ENCODE peak calls at places on chromosome 16, in nine cellular contexts. B is IMR-90, W is PC-3, K is hepatocyte, Q is Karpas-422, X is A549, V is fibroblast of lung, E is SK-N-SH, D is MM.1S. I is an unnamed sample.

GRCh38 chr16:16865374-16865773 is 486.4 kb downstream of the NPIPA7 start:
- DNase-seq in W (no peak), B (no peak), K (no peak), X (no peak), D (no peak), E (no peak), V (no peak), Q (no peak), I (no peak)

GRCh38 chr16:1491327-1491726 is 1.8 kb upstream of the TELO2 start:
- DNase-seq in D (no peak), V (no peak), Q (no peak), E (no peak), K (no peak), X (no peak), W (no peak), B (no peak), I (peak; percentile 19)

GRCh38 chr16:75263291-75263962 is 12.0 kb upstream of the BCAR1 start:
- DNase-seq in B (no peak), D (no peak), V (no peak), K (peak; percentile 8), E (peak; percentile 12), W (no peak), X (no peak), Q (no peak), I (no peak)

GRCh38 chr16:27245276-27246231 is 23.0 kb downstream of the NSMCE1 start:
- DNase-seq in E (no peak), V (peak; percentile 97), Q (no peak), K (no peak), D (no peak), X (peak; percentile 90), B (peak; percentile 99), W (peak; percentile 83), I (no peak)

GRCh38 chr16:48123104-48123788 is 32.5 kb downstream of the ABCC12 start:
- DNase-seq in V (peak; percentile 99), B (peak; percentile 100), X (peak; percentile 96), K (peak; percentile 63), Q (no peak), D (no peak), W (peak; percentile 98), E (no peak), I (peak; percentile 99)

GRCh38 chr16:85614338-85615013 is 1.4 kb downstream of the GSE1 start:
- DNase-seq in K (no peak), X (no peak), Q (no peak), W (no peak), E (no peak), B (no peak), V (no peak), D (no peak), I (no peak)

GRCh38 chr16:68387301-68387700 is 61.0 kb downstream of the SMPD3 start:
- DNase-seq in E (no peak), K (peak; percentile 55), D (no peak), V (no peak), W (no peak), Q (no peak), B (no peak), X (no peak), I (no peak)

GRCh38 chr16:54931041-54931756 is 534 bp downstream of the IRX5 start:
- DNase-seq in D (peak; percentile 43), W (no peak), E (peak; percentile 75), K (peak; percentile 62), V (peak; percentile 53), Q (peak; percentile 73), X (peak; percentile 58), B (no peak), I (peak; percentile 44)

DNA sequence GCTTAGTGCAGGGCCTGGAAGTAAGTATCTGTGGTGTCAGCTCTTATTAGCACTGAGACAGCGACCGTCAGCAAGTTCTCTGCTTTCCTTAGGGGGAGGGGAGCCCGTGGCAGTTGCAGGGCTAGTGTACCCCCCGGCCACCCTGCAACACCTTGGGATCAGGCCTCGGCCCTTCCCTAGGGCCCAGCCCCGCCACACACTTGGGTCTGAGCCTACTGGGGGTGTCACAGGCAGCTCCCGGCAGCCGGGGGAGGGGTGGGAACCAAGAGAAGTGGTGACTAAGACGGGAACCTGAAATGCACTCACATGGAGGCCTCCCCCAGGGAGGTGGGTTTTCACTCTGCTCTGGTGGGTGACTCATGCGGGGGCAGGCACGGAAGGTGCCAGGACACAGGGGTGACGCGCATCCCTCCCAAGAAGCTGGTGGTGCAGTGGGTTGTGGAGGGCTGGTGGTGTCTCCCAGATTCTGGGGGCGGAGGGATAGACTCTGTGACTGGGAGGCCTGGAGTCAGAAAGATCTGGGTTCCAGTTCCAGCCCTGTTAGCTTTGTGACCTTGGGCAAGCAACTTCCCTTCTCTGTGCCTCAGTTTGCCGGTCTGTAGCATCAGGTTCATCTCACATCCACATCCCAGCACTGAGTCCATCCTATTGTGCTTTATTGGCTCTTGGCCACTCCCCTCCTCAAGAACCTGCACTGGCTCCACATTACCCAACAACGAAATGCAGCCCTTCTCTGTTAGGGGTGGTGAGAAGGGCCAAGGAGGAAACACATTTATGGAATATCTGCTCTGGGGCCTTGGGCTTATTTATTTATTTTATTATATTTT is 44.5 kb downstream of the LAT start:
- DNase-seq in X (peak; percentile 81), Q (no peak), K (peak; percentile 65), B (peak; percentile 98), V (peak; percentile 97), W (peak; percentile 86), D (no peak), E (no peak), I (peak; percentile 86)
- H3K4me2 ChIP-seq in X (peak overlapping the region; percentile 48), Q (no peak overlapping the region), K (no peak overlapping the region), B (peak overlapping the region; percentile 57), V (no peak overlapping the region), W (peak overlapping the region; percentile 75), D (no peak overlapping the region), E (peak overlapping the region; percentile 65), I (no peak overlapping the region)

DNA sequence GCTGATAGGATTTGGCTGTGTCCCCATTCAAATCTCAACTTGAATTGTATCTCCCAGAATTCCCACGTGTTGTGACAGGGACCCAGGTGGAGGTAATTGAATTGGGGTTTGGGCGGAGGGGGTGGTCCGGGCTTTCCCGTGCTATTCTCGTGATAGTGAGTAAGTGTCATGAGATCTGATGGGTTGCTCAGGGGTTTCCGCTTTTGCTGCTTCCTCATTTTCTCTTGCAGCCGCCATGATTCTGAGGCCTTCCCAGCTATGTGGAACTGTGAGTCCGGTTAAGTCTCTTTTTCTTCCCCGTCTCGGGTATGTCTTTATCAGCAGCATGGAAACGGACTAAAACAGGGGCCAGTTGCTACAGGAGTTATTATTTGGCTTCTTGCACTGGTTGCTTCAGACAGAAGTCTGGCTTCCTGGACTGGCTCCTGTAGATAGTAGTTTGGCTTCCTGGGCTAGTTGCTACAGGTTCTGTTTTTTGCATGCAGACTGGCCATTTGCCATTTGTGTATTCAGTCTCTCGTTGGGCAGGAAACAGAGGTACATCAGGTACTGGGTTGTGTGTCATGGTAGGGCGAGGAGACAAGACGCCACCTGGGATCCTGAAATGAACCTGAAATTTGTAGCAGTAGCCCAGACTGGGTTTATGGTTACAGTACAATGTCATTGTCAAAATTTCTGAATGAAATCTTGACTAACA is 32.6 kb downstream of the CNTNAP4 start:
- DNase-seq in K (no peak), X (no peak), E (no peak), V (no peak), D (no peak), W (no peak), Q (peak; percentile 60), B (no peak), I (no peak)
- H3K4me2 ChIP-seq in K (no peak overlapping the region), X (no peak overlapping the region), E (no peak overlapping the region), V (no peak overlapping the region), D (no peak overlapping the region), W (no peak overlapping the region), Q (peak overlapping the region; percentile 6), B (no peak overlapping the region), I (no peak overlapping the region)

GRCh38 chr16:69829338-69829737 is 67.2 kb downstream of the WWP2 start:
- DNase-seq in D (no peak), K (no peak), Q (no peak), B (no peak), X (no peak), V (no peak), W (no peak), E (no peak), I (no peak)

GRCh38 chr16:69831212-69832123 is 69.3 kb downstream of the WWP2 start:
- DNase-seq in D (no peak), Q (no peak), X (peak; percentile 40), E (no peak), V (peak; percentile 35), K (no peak), W (peak; percentile 5), B (peak; percentile 57), I (no peak)

GRCh38 chr16:69830146-69830533 is 68.0 kb downstream of the WWP2 start:
- DNase-seq in X (no peak), K (no peak), E (no peak), D (no peak), W (no peak), Q (no peak), V (no peak), B (no peak), I (no peak)

GRCh38 chr16:69833357-69833781 is 71.2 kb downstream of the WWP2 start:
- DNase-seq in K (no peak), V (no peak), Q (no peak), W (no peak), X (no peak), B (peak; percentile 51), E (no peak), D (no peak), I (no peak)

DNA sequence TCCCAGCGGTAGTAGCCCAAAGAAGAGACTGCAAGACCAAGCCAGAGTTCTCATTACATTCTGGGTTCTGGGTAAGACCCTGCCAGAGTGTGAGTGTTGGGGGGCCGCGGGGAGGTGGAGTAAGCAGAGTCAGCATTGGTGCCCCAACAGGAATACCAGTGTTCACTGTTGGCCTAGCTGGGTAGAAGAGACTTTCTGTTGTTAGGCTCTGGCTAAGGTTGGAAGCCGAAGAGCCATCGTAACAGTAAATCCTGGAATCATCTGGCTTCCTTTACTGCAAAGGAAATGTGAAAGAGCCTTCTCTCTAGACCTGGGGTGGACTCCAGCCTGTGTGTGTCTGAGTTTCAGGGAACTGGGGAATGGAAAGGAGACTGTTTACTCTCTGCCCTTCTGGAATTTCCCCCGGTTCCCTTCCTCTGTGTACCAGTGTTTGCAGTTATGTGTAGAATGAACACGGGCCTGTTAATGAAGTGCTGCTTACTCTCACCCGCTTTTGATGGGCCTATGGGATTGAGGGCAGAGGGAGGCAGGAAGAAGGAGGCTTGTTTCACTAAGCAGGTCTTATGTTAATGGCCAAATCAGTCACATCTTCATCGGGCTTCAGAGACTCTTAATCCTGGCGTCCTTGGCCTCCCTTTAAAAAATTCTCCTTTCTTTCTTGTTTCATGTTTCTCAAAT is 68.5 kb downstream of the WWP2 start:
- DNase-seq in Q (no peak), B (peak; percentile 28), V (no peak), K (peak; percentile 67), D (no peak), E (no peak), X (peak; percentile 50), W (no peak), I (no peak)
- H3K4me2 ChIP-seq in Q (no peak overlapping the region), B (peak overlapping the region; percentile 6), V (no peak overlapping the region), K (peak overlapping the region; percentile 41), D (no peak overlapping the region), E (peak overlapping the region; percentile 36), X (peak overlapping the region; percentile 83), W (no peak overlapping the region), I (no peak overlapping the region)

DNA sequence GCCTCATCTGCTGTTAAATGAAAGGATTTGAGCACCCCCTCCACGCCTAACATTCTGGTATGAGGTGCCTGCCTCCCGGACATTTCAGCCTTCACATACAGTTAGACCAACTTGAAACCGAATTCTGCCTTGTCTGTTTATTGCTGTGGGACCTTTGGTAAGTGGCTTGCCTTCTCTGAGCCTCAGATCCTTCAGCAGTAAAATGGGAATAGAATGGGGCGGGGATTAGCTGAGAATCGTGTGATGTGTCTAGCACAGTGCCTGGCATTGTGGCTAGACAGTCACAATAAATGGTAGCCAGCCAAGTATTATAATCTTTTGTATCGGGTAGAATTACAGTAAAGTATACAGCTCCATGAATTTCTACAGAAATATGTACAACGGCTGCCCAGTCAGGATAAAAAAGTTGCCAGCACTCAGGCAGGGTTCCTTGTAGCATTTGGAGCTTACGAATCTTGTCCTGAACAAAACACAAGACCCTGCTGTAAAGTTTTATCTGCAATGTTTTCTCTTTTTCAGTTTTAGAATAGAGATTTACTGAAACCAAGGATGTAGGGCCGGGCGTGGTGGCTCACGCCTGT is 781 bp downstream of the TMC7 start:
- DNase-seq in Q (no peak), W (peak; percentile 58), D (no peak), E (no peak), B (no peak), V (peak; percentile 5), X (peak; percentile 38), K (no peak), I (peak; percentile 53)
- H3K4me2 ChIP-seq in Q (no peak overlapping the region), W (peak overlapping the region; percentile 86), D (no peak overlapping the region), E (peak overlapping the region; percentile 84), B (peak overlapping the region; percentile 85), V (peak overlapping the region; percentile 94), X (peak overlapping the region; percentile 81), K (peak overlapping the region; percentile 84), I (peak overlapping the region; percentile 72)

I was measured in mammary epithelial cell.